ENCODE peak calls at places on chromosomes 13 and 19, in four cellular contexts. R is A549, Q is thoracic aorta, Z is IMR-90. P is an unnamed sample.

GRCh38 chr19:49564616-49565045 is 15.7 kb downstream of the NOSIP start:
- DNase-seq in Z (no peak), R (no peak), Q (no peak), P (no peak)

GRCh38 chr19:30036154-30037129 is 94.4 kb downstream of the URI1 start:
- DNase-seq in R (no peak), Q (no peak), Z (peak; percentile 26), P (no peak)

GRCh38 chr19:35347171-35347929 is at the start of gene FFAR1:
- DNase-seq in R (no peak), Q (no peak), Z (no peak), P (no peak)

GRCh38 chr19:54431255-54431838 is 16.1 kb downstream of the TTYH1 start:
- DNase-seq in Z (peak; percentile 28), R (peak; percentile 41), Q (no peak), P (peak; percentile 36)

GRCh38 chr13:21872795-21873194 is 201.9 kb downstream of the FGF9 start:
- DNase-seq in Z (peak; percentile 12), Q (no peak), R (no peak), P (no peak)

GRCh38 chr19:18860302-18860700 is 28.5 kb downstream of the UPF1 start:
- DNase-seq in Z (no peak), Q (no peak), R (no peak), P (no peak)

GRCh38 chr19:42175952-42176648 is 41.4 kb downstream of the DEDD2 start:
- DNase-seq in R (peak; percentile 51), Z (peak; percentile 17), Q (no peak), P (no peak)

GRCh38 chr19:1658446-1659433 is 6.3 kb upstream of the TCF3 start:
- DNase-seq in R (no peak), Q (no peak), Z (no peak), P (no peak)

GRCh38 chr19:15379996-15380647 is 535 bp upstream of the AKAP8 start:
- DNase-seq in Z (peak; percentile 11), Q (no peak), R (peak; percentile 74), P (peak; percentile 22)

GRCh38 chr13:76790519-76791289 is 95.5 kb downstream of the KCTD12 start:
- DNase-seq in R (no peak), Z (no peak), Q (no peak), P (no peak)

GRCh38 chr19:33358408-33358807 is 15.1 kb upstream of the CEBPG start:
- DNase-seq in Z (no peak), R (no peak), Q (no peak), P (no peak)

GRCh38 chr13:46492946-46493345 is 60.0 kb upstream of the LRCH1 start:
- DNase-seq in Z (peak; percentile 48), R (peak; percentile 43), Q (no peak), P (no peak)

GRCh38 chr13:114131581-114132418 is 623 bp downstream of the RASA3 start:
- DNase-seq in R (peak; percentile 12), Q (no peak), Z (no peak), P (no peak)

GRCh38 chr19:38139122-38139521 is 84.9 kb downstream of the DPF1 start:
- DNase-seq in Z (no peak), R (no peak), Q (no peak), P (no peak)
- H3K27ac ChIP-seq in Z (no peak overlapping the region), R (no peak overlapping the region), Q (no peak overlapping the region), P (no peak overlapping the region)

DNA sequence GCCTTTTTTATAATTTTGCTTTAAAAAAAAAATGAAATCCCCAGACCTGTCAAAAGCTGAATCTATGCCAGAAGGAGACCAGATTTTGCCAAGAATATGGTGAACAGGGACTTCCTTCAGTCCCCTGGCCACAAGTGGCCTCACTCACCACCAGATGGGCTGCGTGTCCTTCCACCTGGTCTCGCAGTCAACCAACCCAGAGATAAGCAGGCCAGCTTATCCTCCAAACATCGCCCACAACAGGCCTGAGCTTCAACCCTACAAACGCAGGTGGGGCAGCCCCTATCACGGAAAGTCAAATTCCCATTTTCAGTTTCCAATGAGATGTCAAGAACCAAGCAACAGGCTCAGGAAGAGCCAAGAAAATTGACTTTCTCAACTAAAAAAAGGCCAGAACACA is 30.5 kb downstream of the STK24 start:
- DNase-seq in Z (no peak), Q (no peak), R (no peak), P (no peak)
- H3K27ac ChIP-seq in Z (peak overlapping the region; percentile 3), Q (no peak overlapping the region), R (no peak overlapping the region), P (no peak overlapping the region)

GRCh38 chr19:13633109-13633508 is 126.8 kb upstream of the CACNA1A start:
- DNase-seq in Z (peak; percentile 79), R (no peak), Q (no peak), P (no peak)

GRCh38 chr19:13629687-13630357 is 123.5 kb upstream of the CACNA1A start:
- DNase-seq in R (no peak), Q (no peak), Z (peak; percentile 91), P (no peak)

GRCh38 chr19:13637664-13638063 is 126.7 kb upstream of the MRI1 start:
- DNase-seq in Q (no peak), Z (peak; percentile 88), R (no peak), P (no peak)

GRCh38 chr19:13634658-13635057 is 128.4 kb upstream of the CACNA1A start:
- DNase-seq in Q (no peak), Z (no peak), R (no peak), P (no peak)

DNA sequence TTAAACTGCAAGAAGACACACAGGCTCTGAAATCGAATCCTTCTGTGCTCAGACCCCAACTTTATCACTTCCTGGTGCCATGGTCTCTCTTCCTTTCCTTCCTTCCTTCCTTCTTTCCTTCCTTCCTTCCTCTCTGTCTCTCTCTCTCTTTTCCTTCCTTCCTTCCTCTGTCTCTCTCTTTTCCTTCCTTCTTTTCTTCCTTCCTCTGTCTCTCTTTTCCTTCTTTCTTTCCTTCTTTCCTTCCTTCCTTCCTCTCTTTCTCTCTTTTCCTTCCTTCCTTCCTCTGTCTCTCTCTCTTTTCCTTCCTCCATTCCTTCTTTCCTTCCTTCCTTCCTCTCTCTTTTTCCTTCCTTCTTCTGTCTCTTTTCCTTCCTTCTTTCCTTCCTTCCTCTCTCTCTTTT is 127.2 kb upstream of the CACNA1A start:
- DNase-seq in R (no peak), Z (no peak), Q (no peak), P (no peak)
- H3K27ac ChIP-seq in R (no peak overlapping the region), Z (no peak overlapping the region), Q (no peak overlapping the region), P (no peak overlapping the region)

GRCh38 chr13:35887028-35887666 is 244.0 kb downstream of the DCLK1 start:
- DNase-seq in R (no peak), Q (no peak), Z (no peak), P (no peak)
- H3K27ac ChIP-seq in R (no peak overlapping the region), Q (no peak overlapping the region), Z (no peak overlapping the region), P (no peak overlapping the region)

DNA sequence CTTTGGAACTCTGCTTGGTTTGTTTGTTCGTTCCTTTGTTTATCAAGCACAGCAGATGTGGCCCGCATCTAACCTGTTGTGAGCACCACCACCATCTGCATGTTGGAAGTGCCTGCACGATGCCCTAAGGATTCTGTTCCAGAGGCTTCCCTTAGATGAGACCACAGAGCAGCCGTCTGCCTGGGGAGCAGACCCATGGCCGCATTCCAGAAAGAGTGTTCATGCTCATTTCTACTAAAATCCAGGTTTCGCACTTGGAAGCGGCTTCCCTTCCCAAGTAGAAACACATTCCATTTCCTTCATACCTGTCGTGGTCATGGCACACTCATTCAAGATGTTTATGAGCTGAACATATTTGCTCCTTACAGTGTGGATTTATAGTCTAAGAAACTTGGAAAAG is 27.2 kb downstream of the COL4A2 start:
- DNase-seq in Z (peak; percentile 76), Q (no peak), R (no peak), P (no peak)
- H3K27ac ChIP-seq in Z (no peak overlapping the region), Q (peak overlapping the region; percentile 96), R (no peak overlapping the region), P (no peak overlapping the region)

GRCh38 chr13:33280550-33280905 is 5.0 kb downstream of the STARD13 start:
- DNase-seq in R (no peak), Q (no peak), Z (no peak), P (no peak)

GRCh38 chr13:33277946-33278345 is 7.6 kb downstream of the STARD13 start:
- DNase-seq in Z (no peak), Q (no peak), R (no peak), P (no peak)

GRCh38 chr13:33279898-33280549 is 5.5 kb downstream of the STARD13 start:
- DNase-seq in R (peak; percentile 77), Z (peak; percentile 71), Q (no peak), P (peak; percentile 89)

GRCh38 chr13:33278923-33279322 is 6.6 kb downstream of the STARD13 start:
- DNase-seq in R (no peak), Q (no peak), Z (no peak), P (no peak)

GRCh38 chr13:33279414-33279813 is 6.1 kb downstream of the STARD13 start:
- DNase-seq in R (peak; percentile 45), Z (no peak), Q (no peak), P (no peak)
- H3K27ac ChIP-seq in R (peak overlapping the region; percentile 89), Z (peak overlapping the region; percentile 99), Q (peak overlapping the region; percentile 53), P (peak overlapping the region; percentile 90)

DNA sequence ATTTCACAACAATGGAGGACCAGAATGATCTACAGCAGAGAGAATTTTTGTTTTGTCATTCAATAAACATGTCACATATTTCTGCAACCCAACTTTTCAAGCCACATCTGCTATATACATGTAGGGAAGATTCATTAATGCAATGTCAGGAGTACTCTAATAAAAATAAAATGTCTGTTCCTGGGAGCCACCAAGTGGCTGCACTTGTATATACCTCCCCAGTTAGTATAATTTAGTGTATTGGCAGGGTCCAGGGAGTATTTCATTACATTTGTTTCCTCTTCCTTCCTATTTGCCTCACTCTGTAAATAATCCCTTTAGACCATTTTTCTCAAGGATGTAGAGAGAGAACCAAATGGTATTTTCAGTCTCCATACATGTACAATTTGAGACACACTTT is 1169.0 kb downstream of the DIAPH3 start:
- DNase-seq in Q (no peak), R (no peak), Z (no peak), P (no peak)
- H3K27ac ChIP-seq in Q (no peak overlapping the region), R (no peak overlapping the region), Z (no peak overlapping the region), P (no peak overlapping the region)

DNA sequence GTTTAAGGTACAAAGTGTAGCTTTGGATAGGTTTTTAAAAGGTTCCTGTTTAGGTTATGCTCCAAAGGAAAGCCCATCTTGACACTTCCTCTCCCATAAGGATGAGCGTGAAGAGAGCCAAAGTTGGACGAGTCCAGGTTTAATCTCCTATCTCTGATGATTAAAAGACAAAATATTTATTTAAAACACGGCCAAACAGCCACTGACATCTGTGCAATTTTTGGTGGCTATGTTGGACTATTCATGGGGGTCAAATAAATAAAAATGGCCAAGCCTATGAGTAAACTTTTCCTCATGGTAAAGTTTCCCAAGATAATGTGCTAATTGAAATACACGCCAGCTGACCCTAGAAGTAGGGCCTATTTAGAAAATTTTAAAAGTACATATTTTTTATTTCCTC is 69.0 kb upstream of the DOCK9 start:
- DNase-seq in Z (no peak), R (no peak), Q (no peak), P (no peak)
- H3K27ac ChIP-seq in Z (no peak overlapping the region), R (peak overlapping the region; percentile 82), Q (no peak overlapping the region), P (peak overlapping the region; percentile 93)